ENCODE peak calls at places on chromosome 11, in five cellular contexts. J is neural crest cell, W is HFF-Myc, S is endothelial cell, T is fibroblast of the aortic adventitia. Y is an unnamed sample.

GRCh38 chr11:128448487-128448886 is 138.9 kb downstream of the ETS1 start:
- DNase-seq in S (no peak), T (peak; percentile 27), W (no peak), J (no peak), Y (peak; percentile 88)

GRCh38 chr11:34501500-34501899 is 12.1 kb downstream of the ELF5 start:
- DNase-seq in T (peak; percentile 92), S (no peak), W (no peak), J (no peak), Y (no peak)

GRCh38 chr11:1288426-1289151 is 20.8 kb downstream of the TOLLIP start:
- DNase-seq in S (no peak), T (no peak), J (no peak), W (no peak), Y (no peak)

GRCh38 chr11:109697140-109697843 is 275.3 kb downstream of the C11orf87 start:
- DNase-seq in J (peak; percentile 2), W (peak; percentile 3), T (peak; percentile 68), S (peak; percentile 49), Y (peak; percentile 41)

GRCh38 chr11:94103476-94103875 is 25.2 kb upstream of the PANX1 start:
- DNase-seq in W (no peak), J (no peak), S (no peak), T (no peak), Y (no peak)

GRCh38 chr11:35978173-35978572 is 34.3 kb downstream of the LDLRAD3 start:
- DNase-seq in J (no peak), S (no peak), T (no peak), W (no peak), Y (no peak)

GRCh38 chr11:46727952-46728658 is 9.1 kb downstream of the F2 start:
- DNase-seq in T (no peak), W (no peak), J (no peak), S (no peak), Y (no peak)

GRCh38 chr11:10806206-10806605 is 2.5 kb downstream of the EIF4G2 start:
- DNase-seq in J (no peak), T (no peak), S (no peak), W (no peak), Y (no peak)

GRCh38 chr11:110027627-110028371 is 65.4 kb upstream of the ZC3H12C start:
- DNase-seq in J (no peak), W (no peak), S (no peak), T (no peak), Y (no peak)

GRCh38 chr11:79670846-79671245 is 230.0 kb upstream of the TENM4 start:
- DNase-seq in W (no peak), J (no peak), T (no peak), S (no peak), Y (peak; percentile 61)

GRCh38 chr11:122186439-122187080 is 70.5 kb upstream of the BLID start:
- DNase-seq in T (peak; percentile 100), W (peak; percentile 77), S (no peak), J (no peak), Y (no peak)

GRCh38 chr11:71298761-71299181 is 46.4 kb upstream of the SHANK2 start:
- DNase-seq in W (no peak), S (no peak), J (no peak), T (no peak), Y (peak; percentile 37)

GRCh38 chr11:123197711-123198110 is 2.7 kb upstream of the CLMP start:
- DNase-seq in T (peak; percentile 82), J (no peak), W (peak; percentile 81), S (no peak), Y (no peak)

GRCh38 chr11:9073826-9074225 is 17.6 kb downstream of the SCUBE2 start:
- DNase-seq in T (no peak), J (no peak), S (no peak), W (no peak), Y (no peak)

GRCh38 chr11:113286509-113287497 is 27.6 kb upstream of the TTC12 start:
- DNase-seq in J (no peak), W (no peak), T (peak; percentile 34), S (no peak), Y (no peak)

GRCh38 chr11:92332986-92333385 is 108.4 kb downstream of the FAT3 start:
- DNase-seq in S (no peak), J (no peak), W (no peak), T (no peak), Y (no peak)

GRCh38 chr11:92225563-92226308 is 1.1 kb downstream of the FAT3 start:
- DNase-seq in S (peak; percentile 42), J (peak; percentile 44), W (no peak), T (no peak), Y (no peak)

GRCh38 chr11:93784935-93785360 is 866 bp downstream of the MED17 start:
- DNase-seq in J (no peak), W (no peak), S (no peak), T (peak; percentile 10), Y (no peak)

GRCh38 chr11:43930868-43931716 is 11.3 kb upstream of the C11orf96 start:
- DNase-seq in S (no peak), W (no peak), T (no peak), J (no peak), Y (no peak)

GRCh38 chr11:34475656-34476055 is 36.9 kb downstream of the CAT start:
- DNase-seq in W (no peak), S (no peak), T (peak; percentile 2), J (no peak), Y (no peak)

GRCh38 chr11:10908215-10908990 is 50.5 kb upstream of the ZBED5 start:
- DNase-seq in J (no peak), T (peak; percentile 71), S (no peak), W (no peak), Y (no peak)

GRCh38 chr11:111992456-111992855 is 32.8 kb upstream of the DLAT start:
- DNase-seq in S (no peak), T (no peak), J (no peak), W (no peak), Y (no peak)

DNA sequence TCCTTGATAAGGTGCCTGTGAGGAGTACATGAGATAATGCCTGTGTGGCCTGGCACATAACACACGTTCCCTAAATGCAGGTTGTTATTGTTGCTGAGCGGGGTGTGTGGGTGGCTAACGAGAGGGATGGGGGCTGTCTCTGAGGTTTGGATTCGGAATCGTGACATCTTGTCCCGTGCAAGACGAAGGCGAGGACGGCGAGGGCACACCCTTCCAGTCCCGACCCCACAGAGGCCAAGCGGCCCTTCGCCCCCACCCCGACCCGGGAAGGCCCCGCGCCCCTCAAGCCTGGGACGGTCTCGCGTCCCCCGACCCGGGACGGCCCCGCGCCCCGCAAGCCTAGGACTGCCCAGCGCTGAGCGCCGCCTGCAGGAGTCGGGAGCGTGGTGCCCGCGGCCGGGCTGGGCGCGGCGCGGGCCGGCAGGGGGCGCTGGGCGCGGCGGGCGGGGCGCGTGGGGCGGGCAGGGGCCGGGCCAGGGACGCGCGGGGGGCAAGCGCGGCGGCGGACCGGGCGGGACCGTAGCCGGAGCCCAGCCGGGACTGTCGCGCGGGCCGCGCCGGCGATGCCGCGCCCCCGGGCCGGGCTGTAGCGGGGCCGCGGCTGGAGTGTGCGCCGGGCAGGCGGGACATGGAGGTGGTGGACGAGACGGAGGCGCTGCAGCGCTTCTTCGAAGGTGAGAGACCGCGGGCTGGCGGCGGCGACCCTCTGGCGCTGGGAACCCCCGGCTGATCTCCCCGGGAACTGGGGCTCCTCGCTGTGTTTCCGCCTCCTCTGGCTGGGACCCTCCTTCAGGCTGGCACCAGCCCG is at the start of gene MYRF:
- DNase-seq in W (no peak), T (no peak), S (peak; percentile 84), J (peak; percentile 71), Y (peak; percentile 83)
- TF ChIP-seq CTCF in W (peak; percentile 38), T (peak; percentile 54), S (peak; percentile 33), J (peak; percentile 60), Y (no peak)

GRCh38 chr11:100302824-100303223 is 384.3 kb upstream of the ARHGAP42 start:
- DNase-seq in T (no peak), W (no peak), J (no peak), S (no peak), Y (no peak)

DNA sequence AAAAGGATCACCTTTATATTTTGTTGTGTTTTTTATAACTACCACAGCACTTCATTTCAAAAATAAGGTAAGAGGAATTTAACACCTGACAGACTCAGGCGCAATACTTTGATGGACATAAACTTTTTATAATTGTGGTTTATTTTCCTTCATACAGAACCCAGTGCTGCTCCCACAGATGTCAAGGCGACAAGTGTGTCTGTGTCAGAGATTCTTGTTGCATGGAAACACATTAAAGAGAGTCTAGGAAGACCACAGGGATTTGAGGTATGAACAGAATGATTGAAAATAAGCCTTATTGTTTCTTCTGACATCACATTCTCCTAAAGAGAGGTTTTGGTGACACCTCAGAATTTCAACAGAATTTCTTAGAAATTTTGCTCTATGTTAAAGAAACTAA is 378.9 kb upstream of the ARHGAP42 start:
- DNase-seq in J (no peak), T (no peak), S (no peak), W (no peak), Y (no peak)
- TF ChIP-seq CTCF in J (no peak), T (no peak), S (no peak), W (no peak), Y (no peak)

GRCh38 chr11:57424802-57425564 is 1.9 kb downstream of the SLC43A3 start:
- DNase-seq in W (peak; percentile 72), T (peak; percentile 89), S (no peak), J (no peak), Y (no peak)

GRCh38 chr11:57426754-57427691 is at the start of gene SLC43A3:
- DNase-seq in W (peak; percentile 46), S (peak; percentile 47), J (peak; percentile 57), T (peak; percentile 97), Y (no peak)

GRCh38 chr11:57427692-57428082 is 766 bp upstream of the SLC43A3 start:
- DNase-seq in S (no peak), J (no peak), W (no peak), T (peak; percentile 95), Y (no peak)

GRCh38 chr11:57425565-57426438 is 1.1 kb downstream of the SLC43A3 start:
- DNase-seq in T (peak; percentile 80), W (no peak), S (no peak), J (no peak), Y (no peak)

GRCh38 chr11:57426439-57426753 is 525 bp downstream of the SLC43A3 start:
- DNase-seq in J (no peak), S (no peak), T (no peak), W (no peak), Y (no peak)
- TF ChIP-seq CTCF in J (no peak), S (no peak), T (no peak), W (no peak), Y (no peak)

DNA sequence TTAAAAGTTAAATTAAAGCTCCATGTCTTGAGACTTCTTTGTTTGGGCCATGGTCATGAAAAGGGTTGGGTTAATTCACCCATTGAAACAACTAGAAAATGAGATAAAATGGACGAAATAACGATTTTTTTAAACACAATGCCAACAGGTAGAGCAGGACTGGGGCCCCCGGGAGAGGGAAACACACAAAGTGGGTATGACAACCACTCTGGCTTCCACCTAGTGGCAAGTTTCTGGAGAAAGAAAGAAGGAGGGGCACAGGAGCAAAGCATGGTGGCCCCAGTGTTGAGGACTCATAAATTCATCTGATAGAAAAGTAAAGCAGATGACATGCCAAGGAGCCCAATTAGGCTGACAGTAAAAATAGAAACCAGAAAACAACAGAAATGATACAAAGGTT is 68.4 kb downstream of the MYEOV start:
- DNase-seq in T (no peak), W (no peak), J (no peak), S (peak; percentile 1), Y (no peak)
- TF ChIP-seq CTCF in T (no peak), W (no peak), J (no peak), S (no peak), Y (peak; percentile 27)

GRCh38 chr11:129992161-129992944 is 10.3 kb downstream of the PRDM10 start:
- DNase-seq in W (peak; percentile 20), S (peak; percentile 31), J (no peak), T (peak; percentile 31), Y (peak; percentile 82)
- TF ChIP-seq CTCF in W (peak; percentile 26), S (no peak), J (no peak), T (no peak), Y (peak; percentile 84)